ENCODE peak calls at places on chromosomes 7 and 10, in five cellular contexts. One of them, this sample, is unnamed.

GRCh38 chr7:157267516-157267915 is 69.3 kb upstream of the DNAJB6 start:
- DNase-seq in lower leg skin: peak
- DNase-seq in thoracic aorta: no peak
- DNase-seq in fibroblast of the aortic adventitia: no peak
- DNase-seq in endothelial cell: no peak
- DNase-seq in this sample: no peak

GRCh38 chr7:95473276-95473985 is 12.3 kb upstream of the ASB4 start:
- DNase-seq in fibroblast of the aortic adventitia: no peak
- DNase-seq in lower leg skin: no peak
- DNase-seq in thoracic aorta: no peak
- DNase-seq in endothelial cell: no peak
- DNase-seq in this sample: no peak

GRCh38 chr10:106078796-106079576 is 1085.5 kb downstream of the SORCS1 start:
- DNase-seq in lower leg skin: no peak
- DNase-seq in thoracic aorta: no peak
- DNase-seq in endothelial cell: no peak
- DNase-seq in fibroblast of the aortic adventitia: peak
- DNase-seq in this sample: no peak

GRCh38 chr7:122155566-122155965 is 11.5 kb upstream of the AASS start:
- DNase-seq in fibroblast of the aortic adventitia: peak
- DNase-seq in endothelial cell: no peak
- DNase-seq in thoracic aorta: no peak
- DNase-seq in lower leg skin: no peak
- DNase-seq in this sample: no peak

GRCh38 chr10:85532821-85533220 is 833.8 kb downstream of the GRID1 start:
- DNase-seq in endothelial cell: no peak
- DNase-seq in fibroblast of the aortic adventitia: no peak
- DNase-seq in thoracic aorta: no peak
- DNase-seq in lower leg skin: no peak
- DNase-seq in this sample: no peak

GRCh38 chr10:34599401-34599800 is 215.7 kb downstream of the PARD3 start:
- DNase-seq in fibroblast of the aortic adventitia: no peak
- DNase-seq in endothelial cell: no peak
- DNase-seq in thoracic aorta: no peak
- DNase-seq in lower leg skin: no peak
- DNase-seq in this sample: no peak

GRCh38 chr10:92834981-92835380 is 13.3 kb upstream of the EXOC6 start:
- DNase-seq in fibroblast of the aortic adventitia: peak
- DNase-seq in lower leg skin: no peak
- DNase-seq in thoracic aorta: no peak
- DNase-seq in endothelial cell: no peak
- DNase-seq in this sample: no peak

GRCh38 chr10:78770167-78771090 is 298.3 kb upstream of the ZMIZ1 start:
- DNase-seq in endothelial cell: no peak
- DNase-seq in lower leg skin: no peak
- DNase-seq in thoracic aorta: no peak
- DNase-seq in fibroblast of the aortic adventitia: no peak
- DNase-seq in this sample: no peak

GRCh38 chr7:101094791-101095375 is 9.6 kb downstream of the TRIM56 start:
- DNase-seq in thoracic aorta: no peak
- DNase-seq in endothelial cell: peak
- DNase-seq in fibroblast of the aortic adventitia: peak
- DNase-seq in lower leg skin: no peak
- DNase-seq in this sample: no peak

GRCh38 chr7:27777662-27778061 is 37.7 kb downstream of the TAX1BP1 start:
- DNase-seq in thoracic aorta: no peak
- DNase-seq in lower leg skin: no peak
- DNase-seq in endothelial cell: no peak
- DNase-seq in fibroblast of the aortic adventitia: no peak
- DNase-seq in this sample: no peak

GRCh38 chr10:114957122-114957521 is 19.1 kb downstream of the TRUB1 start:
- DNase-seq in fibroblast of the aortic adventitia: no peak
- DNase-seq in endothelial cell: no peak
- DNase-seq in thoracic aorta: no peak
- DNase-seq in lower leg skin: no peak
- DNase-seq in this sample: no peak

GRCh38 chr7:26375604-26376207 is 84.0 kb downstream of the SNX10 start:
- DNase-seq in endothelial cell: no peak
- DNase-seq in fibroblast of the aortic adventitia: no peak
- DNase-seq in lower leg skin: no peak
- DNase-seq in thoracic aorta: no peak
- DNase-seq in this sample: no peak

GRCh38 chr7:91264924-91265681 is 870 bp downstream of the FZD1 start:
- DNase-seq in thoracic aorta: no peak
- DNase-seq in fibroblast of the aortic adventitia: peak
- DNase-seq in endothelial cell: peak
- DNase-seq in lower leg skin: peak
- DNase-seq in this sample: no peak

GRCh38 chr10:114538544-114538906 is 119.5 kb downstream of the ABLIM1 start:
- DNase-seq in endothelial cell: no peak
- DNase-seq in thoracic aorta: no peak
- DNase-seq in lower leg skin: no peak
- DNase-seq in fibroblast of the aortic adventitia: no peak
- DNase-seq in this sample: no peak

GRCh38 chr7:139180700-139181311 is 50.2 kb upstream of the UBN2 start:
- DNase-seq in thoracic aorta: no peak
- DNase-seq in fibroblast of the aortic adventitia: no peak
- DNase-seq in endothelial cell: no peak
- DNase-seq in lower leg skin: no peak
- DNase-seq in this sample: no peak

GRCh38 chr10:108970016-108970415 is 953.3 kb downstream of the XPNPEP1 start:
- DNase-seq in endothelial cell: peak
- DNase-seq in fibroblast of the aortic adventitia: peak
- DNase-seq in thoracic aorta: no peak
- DNase-seq in lower leg skin: no peak
- DNase-seq in this sample: no peak

GRCh38 chr10:114094795-114095194 is 51.1 kb downstream of the ADRB1 start:
- DNase-seq in thoracic aorta: no peak
- DNase-seq in fibroblast of the aortic adventitia: no peak
- DNase-seq in endothelial cell: no peak
- DNase-seq in lower leg skin: no peak
- DNase-seq in this sample: no peak

GRCh38 chr7:127895360-127895759 is 135.9 kb downstream of the LRRC4 start:
- DNase-seq in lower leg skin: no peak
- DNase-seq in endothelial cell: no peak
- DNase-seq in thoracic aorta: no peak
- DNase-seq in fibroblast of the aortic adventitia: no peak
- DNase-seq in this sample: no peak

GRCh38 chr10:131233611-131234258 is 77.8 kb downstream of the TCERG1L start:
- DNase-seq in fibroblast of the aortic adventitia: no peak
- DNase-seq in endothelial cell: no peak
- DNase-seq in lower leg skin: no peak
- DNase-seq in thoracic aorta: no peak
- DNase-seq in this sample: no peak

GRCh38 chr7:34198089-34198686 is 292.8 kb downstream of the BMPER start:
- DNase-seq in endothelial cell: no peak
- DNase-seq in lower leg skin: no peak
- DNase-seq in fibroblast of the aortic adventitia: peak
- DNase-seq in thoracic aorta: no peak
- DNase-seq in this sample: no peak

GRCh38 chr7:102111063-102111757 is 175.5 kb upstream of the SH2B2 start:
- DNase-seq in lower leg skin: peak
- DNase-seq in thoracic aorta: no peak
- DNase-seq in endothelial cell: no peak
- DNase-seq in fibroblast of the aortic adventitia: no peak
- DNase-seq in this sample: no peak

GRCh38 chr7:142739927-142740492 is 9.3 kb upstream of the PRSS1 start:
- DNase-seq in fibroblast of the aortic adventitia: no peak
- DNase-seq in thoracic aorta: no peak
- DNase-seq in lower leg skin: no peak
- DNase-seq in endothelial cell: no peak
- DNase-seq in this sample: no peak

GRCh38 chr7:18866359-18867036 is 250.9 kb downstream of the TWIST1 start:
- DNase-seq in lower leg skin: peak
- DNase-seq in thoracic aorta: peak
- DNase-seq in endothelial cell: no peak
- DNase-seq in fibroblast of the aortic adventitia: peak
- DNase-seq in this sample: peak

GRCh38 chr7:47125529-47125928 is 456.4 kb downstream of the TNS3 start:
- DNase-seq in fibroblast of the aortic adventitia: no peak
- DNase-seq in thoracic aorta: no peak
- DNase-seq in lower leg skin: no peak
- DNase-seq in endothelial cell: no peak
- DNase-seq in this sample: no peak

GRCh38 chr7:55439627-55440026 is 74.5 kb downstream of the LANCL2 start:
- DNase-seq in thoracic aorta: no peak
- DNase-seq in lower leg skin: no peak
- DNase-seq in fibroblast of the aortic adventitia: peak
- DNase-seq in endothelial cell: no peak
- DNase-seq in this sample: no peak

GRCh38 chr10:75284097-75284485 is 48.3 kb upstream of the COMTD1 start:
- DNase-seq in endothelial cell: no peak
- DNase-seq in thoracic aorta: no peak
- DNase-seq in fibroblast of the aortic adventitia: no peak
- DNase-seq in lower leg skin: peak
- DNase-seq in this sample: no peak

GRCh38 chr7:38574121-38574520 is 57.1 kb downstream of the AMPH start:
- DNase-seq in endothelial cell: no peak
- DNase-seq in fibroblast of the aortic adventitia: no peak
- DNase-seq in lower leg skin: no peak
- DNase-seq in thoracic aorta: no peak
- DNase-seq in this sample: no peak

GRCh38 chr7:36957620-36958019 is 233.3 kb upstream of the AOAH start:
- DNase-seq in endothelial cell: no peak
- DNase-seq in thoracic aorta: no peak
- DNase-seq in lower leg skin: no peak
- DNase-seq in fibroblast of the aortic adventitia: no peak
- DNase-seq in this sample: no peak

GRCh38 chr10:12531305-12531738 is 182.0 kb downstream of the CAMK1D start:
- DNase-seq in endothelial cell: no peak
- DNase-seq in fibroblast of the aortic adventitia: no peak
- DNase-seq in thoracic aorta: no peak
- DNase-seq in lower leg skin: peak
- DNase-seq in this sample: no peak

GRCh38 chr10:62907470-62908212 is 91.5 kb upstream of the EGR2 start:
- DNase-seq in endothelial cell: no peak
- DNase-seq in thoracic aorta: no peak
- DNase-seq in fibroblast of the aortic adventitia: no peak
- DNase-seq in lower leg skin: no peak
- DNase-seq in this sample: no peak

GRCh38 chr7:133551471-133551870 is 298.6 kb downstream of the EXOC4 start:
- DNase-seq in fibroblast of the aortic adventitia: no peak
- DNase-seq in lower leg skin: no peak
- DNase-seq in endothelial cell: no peak
- DNase-seq in thoracic aorta: no peak
- DNase-seq in this sample: no peak

GRCh38 chr7:112571852-112572607 is 91.2 kb downstream of the LSMEM1 start:
- DNase-seq in fibroblast of the aortic adventitia: no peak
- DNase-seq in endothelial cell: no peak
- DNase-seq in thoracic aorta: no peak
- DNase-seq in lower leg skin: no peak
- DNase-seq in this sample: no peak
- TF ChIP-seq CTCF in fibroblast of the aortic adventitia: no peak
- TF ChIP-seq CTCF in endothelial cell: no peak
- TF ChIP-seq CTCF in thoracic aorta: no peak
- TF ChIP-seq CTCF in lower leg skin: no peak
- TF ChIP-seq CTCF in this sample: no peak

DNA sequence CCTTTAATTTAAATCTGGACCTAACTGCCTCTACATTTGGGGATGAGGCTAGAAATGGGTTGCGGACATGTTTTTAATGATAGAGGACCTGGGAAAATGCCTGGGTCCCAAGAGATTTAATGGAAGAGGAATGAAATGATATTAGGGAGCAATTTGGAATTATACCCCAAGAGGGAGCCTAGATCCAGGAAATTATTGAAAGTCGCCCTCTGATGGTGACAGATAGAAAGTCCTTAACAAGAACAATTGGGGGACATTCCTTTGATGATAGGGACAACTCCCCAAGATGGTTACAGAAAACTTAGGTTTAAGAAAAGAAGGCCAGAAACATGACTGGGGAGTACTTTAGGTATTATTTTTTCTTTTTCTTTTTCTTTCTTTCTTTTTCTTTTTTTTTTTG is 9.5 kb upstream of the TSGA13 start:
- DNase-seq in thoracic aorta: no peak
- DNase-seq in fibroblast of the aortic adventitia: peak
- DNase-seq in endothelial cell: no peak
- DNase-seq in lower leg skin: no peak
- DNase-seq in this sample: no peak
- TF ChIP-seq CTCF in thoracic aorta: no peak
- TF ChIP-seq CTCF in fibroblast of the aortic adventitia: peak
- TF ChIP-seq CTCF in endothelial cell: no peak
- TF ChIP-seq CTCF in lower leg skin: no peak
- TF ChIP-seq CTCF in this sample: peak

DNA sequence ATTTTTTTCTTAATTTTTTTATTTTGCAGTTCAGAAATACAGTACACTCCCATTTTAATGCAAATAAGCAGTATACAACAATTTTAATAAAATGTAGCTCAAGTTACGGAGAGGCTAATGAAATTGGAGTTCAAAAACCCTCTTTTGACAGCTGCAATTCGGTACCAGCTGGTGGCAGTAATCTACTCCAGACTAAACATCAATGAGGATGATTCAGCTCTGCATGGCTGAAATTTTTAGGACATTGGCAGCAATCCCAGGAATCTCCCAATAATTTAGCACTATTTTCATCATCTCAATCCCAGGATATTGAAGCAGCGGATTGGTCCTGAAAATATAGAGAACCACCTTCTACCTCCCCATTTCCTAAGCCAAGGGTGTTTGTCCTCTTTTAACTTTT is 278.8 kb downstream of the CACNA2D1 start:
- DNase-seq in fibroblast of the aortic adventitia: peak
- DNase-seq in lower leg skin: no peak
- DNase-seq in endothelial cell: no peak
- DNase-seq in thoracic aorta: no peak
- DNase-seq in this sample: no peak
- TF ChIP-seq CTCF in fibroblast of the aortic adventitia: peak
- TF ChIP-seq CTCF in lower leg skin: no peak
- TF ChIP-seq CTCF in endothelial cell: no peak
- TF ChIP-seq CTCF in thoracic aorta: no peak
- TF ChIP-seq CTCF in this sample: peak

DNA sequence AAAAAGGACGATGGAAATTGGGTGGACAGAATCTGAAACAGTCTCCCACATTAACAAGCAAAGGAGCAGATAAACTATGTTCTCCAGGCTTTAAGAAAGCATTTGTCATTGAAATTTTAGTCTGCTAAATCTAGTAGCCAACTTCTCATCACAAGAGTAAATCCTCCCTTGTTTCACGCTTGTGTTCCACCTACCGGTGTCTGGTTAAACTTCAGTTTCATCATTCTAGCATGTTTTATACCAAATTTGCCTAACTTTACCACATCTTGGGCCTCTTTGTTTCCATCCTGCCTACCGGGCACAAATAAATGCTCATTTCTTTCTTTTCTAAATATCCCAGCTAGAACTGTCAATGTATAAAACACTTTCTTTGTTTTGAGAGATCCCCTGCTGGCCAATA is 5.8 kb downstream of the LIPA start:
- DNase-seq in fibroblast of the aortic adventitia: no peak
- DNase-seq in thoracic aorta: no peak
- DNase-seq in lower leg skin: no peak
- DNase-seq in endothelial cell: no peak
- DNase-seq in this sample: no peak
- TF ChIP-seq CTCF in fibroblast of the aortic adventitia: no peak
- TF ChIP-seq CTCF in thoracic aorta: no peak
- TF ChIP-seq CTCF in lower leg skin: no peak
- TF ChIP-seq CTCF in endothelial cell: no peak
- TF ChIP-seq CTCF in this sample: no peak

This sample was measured in osteocyte.